ENCODE peak calls at places on chromosomes 5 and 9, in eight cellular contexts. T is tibial artery; H is left lung; A is small intestine; G is CD8-positive, alpha-beta memory T cell; I is heart right ventricle; P is pancreas; N is neuronal stem cell. M is an unnamed sample. For H3K4me1, the result is how much of the 10 kb centered on the place peaks cover.

GRCh38 chr9:89649045-89649691 is 44.4 kb downstream of the GADD45G start:
- DNase-seq in N (no peak), P (no peak), H (no peak), G (no peak), I (no peak), T (no peak), A (no peak), M (no peak)

GRCh38 chr5:138900281-138900965 is 25.3 kb upstream of the LRRTM2 start:
- DNase-seq in N (no peak), H (no peak), P (no peak), T (no peak), G (no peak), A (no peak), I (peak), M (peak)

GRCh38 chr9:16868706-16869105 is 1.8 kb downstream of the BNC2 start:
- DNase-seq in T (no peak), N (no peak), A (no peak), P (no peak), H (no peak), G (no peak), I (no peak), M (no peak)

GRCh38 chr5:151784141-151784540 is 12.4 kb downstream of the G3BP1 start:
- DNase-seq in T (no peak), I (no peak), N (no peak), P (no peak), G (no peak), A (no peak), H (no peak), M (no peak)

GRCh38 chr5:175329976-175330375 is 114.0 kb downstream of the DRD1 start:
- DNase-seq in T (no peak), P (no peak), A (no peak), N (no peak), H (no peak), I (no peak), G (no peak), M (no peak)

GRCh38 chr5:169099801-169100734 is 200.9 kb downstream of the SLIT3 start:
- DNase-seq in P (no peak), I (no peak), T (no peak), H (no peak), A (no peak), G (no peak), N (no peak), M (peak)

GRCh38 chr5:119269061-119269579 is 86.7 kb upstream of the TNFAIP8 start:
- DNase-seq in H (peak), N (peak), G (peak), P (peak), A (peak), T (peak), I (peak), M (no peak)

GRCh38 chr9:99948896-99949295 is 42.4 kb downstream of the STX17 start:
- DNase-seq in I (peak), A (peak), T (no peak), N (no peak), H (no peak), P (no peak), G (no peak), M (no peak)

GRCh38 chr9:136460772-136461325 is 21.2 kb upstream of the INPP5E start:
- DNase-seq in T (no peak), P (no peak), G (no peak), I (no peak), N (no peak), H (no peak), A (no peak), M (no peak)

GRCh38 chr5:150499437-150499956 is 8.4 kb upstream of the NDST1 start:
- DNase-seq in N (no peak), A (no peak), T (no peak), G (no peak), H (no peak), I (no peak), P (no peak), M (no peak)

GRCh38 chr5:123203105-123203794 is 114.2 kb downstream of the PRDM6 start:
- DNase-seq in H (no peak), I (no peak), P (no peak), N (no peak), A (no peak), T (no peak), G (no peak), M (no peak)

GRCh38 chr5:24621809-24622208 is 23.0 kb downstream of the CDH10 start:
- DNase-seq in P (no peak), G (no peak), H (no peak), A (no peak), N (no peak), T (no peak), I (peak), M (no peak)

GRCh38 chr5:14816999-14817761 is 54.4 kb downstream of the ANKH start:
- DNase-seq in I (no peak), H (no peak), G (no peak), A (no peak), N (no peak), P (no peak), T (peak), M (no peak)

GRCh38 chr5:79263-79662 is 12.7 kb upstream of the PLEKHG4B start:
- DNase-seq in N (no peak), H (no peak), A (no peak), G (no peak), I (no peak), P (no peak), T (no peak), M (no peak)

DNA sequence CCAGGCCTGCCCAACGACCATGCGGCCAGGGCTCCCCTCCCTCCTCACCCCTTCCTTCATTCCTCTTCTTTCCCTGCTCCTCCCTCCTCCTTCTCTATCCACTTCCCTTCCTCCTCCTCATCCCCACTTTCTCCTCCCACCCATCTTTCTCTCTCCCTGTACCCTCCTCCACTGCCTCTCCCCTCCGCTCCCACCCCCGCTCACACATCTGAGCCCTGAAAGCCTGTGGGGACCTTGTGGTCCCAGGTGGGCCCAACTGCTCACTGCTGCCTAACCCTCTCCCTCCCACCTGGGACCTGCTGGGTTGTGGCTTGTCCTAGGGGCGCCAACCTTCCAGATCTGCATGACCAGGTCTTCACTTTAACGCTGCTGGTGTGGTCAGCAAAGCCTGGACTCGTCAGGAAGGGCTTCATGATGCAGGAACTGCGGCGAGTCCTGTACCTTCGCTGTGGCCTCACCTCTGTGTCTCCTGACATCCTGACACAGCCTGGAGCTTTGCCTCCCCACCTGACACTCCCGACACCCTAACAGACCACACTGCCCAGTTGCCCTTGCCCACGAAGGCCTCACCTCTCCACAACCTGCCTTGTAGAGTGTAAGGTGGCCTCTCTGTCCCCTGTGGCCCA is 34.6 kb downstream of the C5orf15 start:
- DNase-seq in A (no peak), I (no peak), T (no peak), N (no peak), G (no peak), H (no peak), P (no peak), M (no peak)
- H3K4me3 ChIP-seq in A (no peak), I (no peak), T (no peak), N (no peak), G (no peak), H (no peak), P (no peak), M (no peak)

GRCh38 chr5:53288511-53288910 is 179.0 kb upstream of the MOCS2 start:
- DNase-seq in I (no peak), P (no peak), N (no peak), T (no peak), H (no peak), G (no peak), A (no peak), M (no peak)
- H3K4me1 ChIP-seq in I (under half), P (under half), N (under half), T (under half), H (under half), G (under half), A (under half), M (under half)

GRCh38 chr9:116689117-116689516 is 2.0 kb downstream of the TRIM32 start:
- DNase-seq in T (no peak), N (no peak), G (no peak), A (no peak), I (no peak), P (no peak), H (no peak), M (no peak)
- H3K4me3 ChIP-seq in T (no peak), N (no peak), G (no peak), A (no peak), I (no peak), P (no peak), H (no peak), M (no peak)

DNA sequence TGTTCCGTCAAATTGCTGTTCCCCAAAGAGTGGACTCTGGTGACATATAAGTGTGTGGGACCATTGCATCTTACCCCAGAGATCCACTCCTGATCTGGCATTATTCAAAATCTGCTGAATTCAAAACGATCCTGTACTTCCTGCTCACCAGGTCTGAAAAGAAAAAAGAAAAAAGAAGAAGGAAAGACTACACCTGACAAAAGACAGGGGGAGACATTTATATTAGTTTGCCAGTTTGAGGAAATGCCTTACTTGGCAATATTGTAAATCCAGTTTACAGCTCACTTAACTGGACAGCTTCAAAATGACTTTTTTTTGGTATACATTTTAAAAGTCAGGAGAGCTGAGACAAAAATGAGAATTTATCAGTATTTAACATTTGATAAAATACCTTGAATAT is 15.0 kb upstream of the GRHPR start:
- DNase-seq in A (no peak), H (no peak), T (no peak), N (no peak), I (no peak), P (no peak), G (no peak), M (no peak)
- H3K4me1 ChIP-seq in A (under half), H (under half), T (under half), N (under half), I (under half), P (under half), G (under half), M (under half)